ENCODE peak calls at places on chromosome 14, in nine cellular contexts. J is activated T-cell treated with anti-CD3 and anti-CD28 coated beads for 1 hour; M is lower leg skin; Y is CD8-positive, alpha-beta memory T cell; R is NCI-H774; O is activated naive CD8-positive, alpha-beta T cell treated with anti-CD3 and anti-CD28 coated beads, Interleukin-2, amount 50 U/mL, for 16 hours; N is breast epithelium; A is progenitor cell of endocrine pancreas; G is IMR-90. X is an unnamed sample.

GRCh38 chr14:21486640-21487087 is 9.7 kb downstream of the TOX4 start:
- DNase-seq in M (no peak), O (no peak), G (peak; percentile 79), N (no peak), R (no peak), A (no peak), Y (no peak), J (no peak), X (no peak)

GRCh38 chr14:35292770-35293561 is 784 bp downstream of the PSMA6 start:
- DNase-seq in O (no peak), G (peak; percentile 4), Y (no peak), N (no peak), R (no peak), A (no peak), M (no peak), J (no peak), X (no peak)

GRCh38 chr14:75794615-75795038 is 133.6 kb downstream of the TTLL5 start:
- DNase-seq in J (no peak), A (no peak), N (no peak), M (no peak), R (no peak), O (no peak), Y (no peak), G (peak; percentile 72), X (no peak)

GRCh38 chr14:36091096-36091495 is 85.4 kb downstream of the PTCSC3 start:
- DNase-seq in N (no peak), R (peak; percentile 61), Y (no peak), O (no peak), G (peak; percentile 93), A (no peak), M (no peak), J (no peak), X (no peak)

GRCh38 chr14:81516941-81517797 is 16.5 kb downstream of the SEL1L start:
- DNase-seq in N (no peak), R (no peak), Y (no peak), J (no peak), M (no peak), O (no peak), A (no peak), G (peak; percentile 76), X (no peak)

GRCh38 chr14:78202976-78203375 is 32.8 kb downstream of the NRXN3 start:
- DNase-seq in O (no peak), Y (no peak), N (no peak), A (no peak), G (no peak), M (no peak), R (no peak), J (no peak), X (peak; percentile 5)

GRCh38 chr14:39029789-39030188 is 73.2 kb downstream of the SEC23A start:
- DNase-seq in J (no peak), Y (no peak), R (no peak), G (no peak), A (no peak), N (no peak), M (no peak), O (no peak), X (no peak)

GRCh38 chr14:56891226-56891625 is 80.9 kb upstream of the OTX2 start:
- DNase-seq in R (no peak), G (no peak), A (no peak), J (no peak), O (no peak), M (no peak), N (no peak), Y (no peak), X (no peak)

X was measured in DND-41.